ENCODE peak calls at places on chromosomes 7 and 10, in eight cellular contexts. One of them, this sample, is unnamed.

GRCh38 chr7:96599288-96599936 is 110.2 kb downstream of the SEM1 start:
- DNase-seq in ACHN: no peak
- DNase-seq in activated CD4-positive, alpha-beta T cell treated with anti-CD3 and anti-CD28 coated beads, Interleukin-2, amount 50 U/mL, for 1 hour: no peak
- DNase-seq in upper lobe of right lung: no peak
- DNase-seq in T-helper 9 cell: no peak
- DNase-seq in Daoy: no peak
- DNase-seq in ELR: no peak
- DNase-seq in non-pigmented ciliary epithelial cell: no peak
- DNase-seq in this sample: no peak

GRCh38 chr10:44966129-44966815 is 6.7 kb downstream of the RASSF4 start:
- DNase-seq in ACHN: no peak
- DNase-seq in activated CD4-positive, alpha-beta T cell treated with anti-CD3 and anti-CD28 coated beads, Interleukin-2, amount 50 U/mL, for 1 hour: no peak
- DNase-seq in upper lobe of right lung: no peak
- DNase-seq in T-helper 9 cell: no peak
- DNase-seq in Daoy: no peak
- DNase-seq in ELR: peak; percentile 28
- DNase-seq in non-pigmented ciliary epithelial cell: no peak
- DNase-seq in this sample: no peak

GRCh38 chr10:44465430-44466115 is 80.7 kb upstream of the CXCL12 start:
- DNase-seq in ACHN: no peak
- DNase-seq in activated CD4-positive, alpha-beta T cell treated with anti-CD3 and anti-CD28 coated beads, Interleukin-2, amount 50 U/mL, for 1 hour: no peak
- DNase-seq in upper lobe of right lung: no peak
- DNase-seq in T-helper 9 cell: no peak
- DNase-seq in Daoy: no peak
- DNase-seq in ELR: no peak
- DNase-seq in non-pigmented ciliary epithelial cell: no peak
- DNase-seq in this sample: no peak

GRCh38 chr7:105245398-105246099 is 143.2 kb downstream of the SRPK2 start:
- DNase-seq in ACHN: peak; percentile 85
- DNase-seq in activated CD4-positive, alpha-beta T cell treated with anti-CD3 and anti-CD28 coated beads, Interleukin-2, amount 50 U/mL, for 1 hour: no peak
- DNase-seq in upper lobe of right lung: no peak
- DNase-seq in T-helper 9 cell: no peak
- DNase-seq in Daoy: no peak
- DNase-seq in ELR: no peak
- DNase-seq in non-pigmented ciliary epithelial cell: no peak
- DNase-seq in this sample: peak; percentile 58

GRCh38 chr10:6347391-6347951 is 144.7 kb downstream of the PFKFB3 start:
- DNase-seq in ACHN: peak; percentile 5
- DNase-seq in activated CD4-positive, alpha-beta T cell treated with anti-CD3 and anti-CD28 coated beads, Interleukin-2, amount 50 U/mL, for 1 hour: peak; percentile 52
- DNase-seq in upper lobe of right lung: no peak
- DNase-seq in T-helper 9 cell: peak; percentile 52
- DNase-seq in Daoy: no peak
- DNase-seq in ELR: peak; percentile 32
- DNase-seq in non-pigmented ciliary epithelial cell: no peak
- DNase-seq in this sample: peak; percentile 5

GRCh38 chr7:43294080-43294630 is 181.7 kb downstream of the HECW1 start:
- DNase-seq in ACHN: peak; percentile 19
- DNase-seq in activated CD4-positive, alpha-beta T cell treated with anti-CD3 and anti-CD28 coated beads, Interleukin-2, amount 50 U/mL, for 1 hour: no peak
- DNase-seq in upper lobe of right lung: no peak
- DNase-seq in T-helper 9 cell: no peak
- DNase-seq in Daoy: peak; percentile 86
- DNase-seq in ELR: peak; percentile 56
- DNase-seq in non-pigmented ciliary epithelial cell: peak; percentile 42
- DNase-seq in this sample: peak; percentile 64

GRCh38 chr10:6092731-6093130 is 3.9 kb downstream of the RBM17 start:
- DNase-seq in ACHN: no peak
- DNase-seq in activated CD4-positive, alpha-beta T cell treated with anti-CD3 and anti-CD28 coated beads, Interleukin-2, amount 50 U/mL, for 1 hour: no peak
- DNase-seq in upper lobe of right lung: no peak
- DNase-seq in T-helper 9 cell: no peak
- DNase-seq in Daoy: no peak
- DNase-seq in ELR: no peak
- DNase-seq in non-pigmented ciliary epithelial cell: no peak
- DNase-seq in this sample: no peak

GRCh38 chr7:90952649-90952991 is 311.6 kb upstream of the FZD1 start:
- DNase-seq in ACHN: no peak
- DNase-seq in activated CD4-positive, alpha-beta T cell treated with anti-CD3 and anti-CD28 coated beads, Interleukin-2, amount 50 U/mL, for 1 hour: no peak
- DNase-seq in upper lobe of right lung: no peak
- DNase-seq in T-helper 9 cell: no peak
- DNase-seq in Daoy: no peak
- DNase-seq in ELR: no peak
- DNase-seq in non-pigmented ciliary epithelial cell: no peak
- DNase-seq in this sample: peak; percentile 22

GRCh38 chr7:155043756-155044155 is 26.4 kb upstream of the HTR5A start:
- DNase-seq in ACHN: no peak
- DNase-seq in activated CD4-positive, alpha-beta T cell treated with anti-CD3 and anti-CD28 coated beads, Interleukin-2, amount 50 U/mL, for 1 hour: no peak
- DNase-seq in upper lobe of right lung: no peak
- DNase-seq in T-helper 9 cell: no peak
- DNase-seq in Daoy: no peak
- DNase-seq in ELR: no peak
- DNase-seq in non-pigmented ciliary epithelial cell: no peak
- DNase-seq in this sample: no peak